ENCODE peak calls at places on chromosomes 2 and 18, in nine cellular contexts. U is fibroblast of lung, H is A549, Q is endodermal cell, I is astrocyte of the spinal cord, W is dorsolateral prefrontal cortex, T is HL-60, L is psoas muscle, G is fibroblast of pulmonary artery. Y is an unnamed sample.

GRCh38 chr2:219532378-219532649 is 11.3 kb downstream of the CHPF start:
- DNase-seq in U (no peak), H (no peak), Q (no peak), I (no peak), W (no peak), T (no peak), L (no peak), G (no peak), Y (no peak)

GRCh38 chr2:25161055-25161781 is 7.2 kb downstream of the POMC start:
- DNase-seq in U (peak; percentile 37), H (no peak), Q (peak; percentile 74), I (no peak), W (no peak), T (no peak), L (peak; percentile 73), G (peak; percentile 38), Y (no peak)

GRCh38 chr2:136068828-136069227 is 49.1 kb downstream of the CXCR4 start:
- DNase-seq in U (no peak), H (no peak), Q (no peak), I (no peak), W (no peak), T (no peak), L (no peak), G (no peak), Y (no peak)

GRCh38 chr2:229407170-229407569 is 136.1 kb upstream of the PID1 start:
- DNase-seq in U (peak; percentile 88), H (peak; percentile 55), Q (no peak), I (peak; percentile 97), W (no peak), T (no peak), L (peak; percentile 67), G (peak; percentile 99), Y (peak; percentile 82)

GRCh38 chr2:19474128-19474527 is 115.7 kb upstream of the OSR1 start:
- DNase-seq in U (peak; percentile 74), H (no peak), Q (no peak), I (peak; percentile 80), W (no peak), T (peak; percentile 89), L (no peak), G (peak; percentile 22), Y (no peak)

GRCh38 chr2:187900023-187900422 is 345.8 kb upstream of the TFPI start:
- DNase-seq in U (peak; percentile 16), H (no peak), Q (no peak), I (peak; percentile 24), W (no peak), T (no peak), L (no peak), G (no peak), Y (no peak)

GRCh38 chr18:58202406-58202730 is 158.3 kb downstream of the NEDD4L start:
- DNase-seq in U (peak; percentile 70), H (no peak), Q (no peak), I (no peak), W (no peak), T (no peak), L (no peak), G (no peak), Y (no peak)

GRCh38 chr2:230713331-230714121 is 884 bp downstream of the CAB39 start:
- DNase-seq in U (peak; percentile 23), H (no peak), Q (peak; percentile 80), I (no peak), W (no peak), T (peak; percentile 35), L (peak; percentile 34), G (no peak), Y (no peak)

GRCh38 chr2:189698020-189698887 is 23.8 kb downstream of the ANKAR start:
- DNase-seq in U (peak; percentile 36), H (peak; percentile 10), Q (peak; percentile 85), I (peak; percentile 75), W (no peak), T (peak; percentile 53), L (no peak), G (peak; percentile 69), Y (no peak)

GRCh38 chr2:242054406-242054805 is 184.9 kb downstream of the RTP5 start:
- DNase-seq in U (no peak), H (no peak), Q (no peak), I (no peak), W (no peak), T (no peak), L (no peak), G (no peak), Y (no peak)

GRCh38 chr2:105843797-105844374 is 99.2 kb downstream of the NCK2 start:
- DNase-seq in U (peak; percentile 40), H (no peak), Q (no peak), I (no peak), W (no peak), T (no peak), L (no peak), G (no peak), Y (no peak)

GRCh38 chr2:43906448-43907122 is 67.8 kb downstream of the ABCG8 start:
- DNase-seq in U (no peak), H (no peak), Q (no peak), I (no peak), W (no peak), T (no peak), L (no peak), G (no peak), Y (no peak)
- H3K4me3 ChIP-seq in U (no peak overlapping the region), H (no peak overlapping the region), Q (no peak overlapping the region), I (no peak overlapping the region), W (no peak overlapping the region), T (no peak overlapping the region), L (no peak overlapping the region), G (no peak overlapping the region), Y (no peak overlapping the region)

GRCh38 chr2:227479865-227480475 is 8.0 kb downstream of the AGFG1 start:
- DNase-seq in U (no peak), H (peak; percentile 41), Q (no peak), I (peak; percentile 29), W (no peak), T (peak; percentile 9), L (no peak), G (peak; percentile 79), Y (no peak)
- TF ChIP-seq CTCF in U (peak; percentile 30), H (peak; percentile 73), Q (peak; percentile 31), I (peak; percentile 30), W (peak; percentile 61), T (no peak), L (peak; percentile 42), G (peak; percentile 47), Y (peak; percentile 36)

DNA sequence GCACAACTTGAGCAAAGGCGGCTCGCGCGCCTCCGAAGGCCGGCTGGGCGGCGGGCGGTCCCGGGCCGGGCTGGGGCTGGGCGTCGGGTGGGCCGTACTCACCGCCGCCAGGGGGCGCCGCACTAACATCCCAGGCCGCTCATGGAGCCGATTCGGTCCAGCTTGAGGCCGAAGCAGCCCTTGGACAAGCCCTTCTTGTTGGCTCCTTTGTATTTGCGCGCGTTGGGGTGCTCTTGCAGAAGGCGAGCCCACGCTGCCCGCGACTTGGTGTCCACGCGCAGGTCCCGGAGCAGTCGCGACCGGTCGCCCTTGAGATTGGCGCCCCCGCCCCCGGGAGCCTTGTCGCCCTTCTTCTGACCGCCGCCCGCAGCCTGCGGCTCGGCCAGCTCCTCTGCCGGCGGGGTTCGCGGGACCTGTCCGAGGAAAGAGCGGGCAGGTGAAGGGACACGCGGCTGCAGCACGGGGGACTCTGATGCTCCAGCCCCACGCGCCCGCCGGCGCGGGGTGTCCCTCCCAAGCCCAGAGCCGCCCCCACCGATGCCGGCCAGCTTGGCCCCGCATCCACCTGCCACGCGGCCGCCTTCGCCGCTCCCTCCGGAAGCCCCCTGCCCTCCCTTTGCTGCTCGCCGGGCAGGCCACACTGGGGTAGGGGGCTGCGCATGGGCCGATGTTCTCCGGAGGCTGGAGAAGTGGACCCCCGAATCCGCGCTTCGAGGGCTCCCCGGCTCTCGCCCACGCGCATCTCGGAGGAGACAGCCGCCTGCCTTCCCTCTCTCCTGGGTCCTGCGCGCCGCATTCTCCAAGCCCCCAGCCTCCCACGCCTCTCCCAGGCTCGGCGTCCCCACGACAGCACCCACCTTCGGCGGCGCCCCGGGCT is 655 bp downstream of the NPPC start:
- DNase-seq in U (peak; percentile 77), H (peak; percentile 86), Q (peak; percentile 95), I (peak; percentile 80), W (peak; percentile 80), T (peak; percentile 61), L (peak; percentile 86), G (peak; percentile 90), Y (peak; percentile 39)
- H3K4me3 ChIP-seq in U (no peak overlapping the region), H (peak overlapping the region; percentile 47), Q (peak overlapping the region; percentile 75), I (peak overlapping the region; percentile 27), W (peak overlapping the region; percentile 60), T (peak overlapping the region; percentile 36), L (peak overlapping the region; percentile 63), G (peak overlapping the region; percentile 40), Y (peak overlapping the region; percentile 37)

GRCh38 chr2:205496777-205497176 is 185.5 kb upstream of the NRP2 start:
- DNase-seq in U (peak; percentile 80), H (no peak), Q (no peak), I (peak; percentile 56), W (no peak), T (no peak), L (no peak), G (peak; percentile 80), Y (no peak)
- TF ChIP-seq CTCF in U (no peak), H (no peak), Q (no peak), I (no peak), W (no peak), T (no peak), L (no peak), G (no peak), Y (no peak)

DNA sequence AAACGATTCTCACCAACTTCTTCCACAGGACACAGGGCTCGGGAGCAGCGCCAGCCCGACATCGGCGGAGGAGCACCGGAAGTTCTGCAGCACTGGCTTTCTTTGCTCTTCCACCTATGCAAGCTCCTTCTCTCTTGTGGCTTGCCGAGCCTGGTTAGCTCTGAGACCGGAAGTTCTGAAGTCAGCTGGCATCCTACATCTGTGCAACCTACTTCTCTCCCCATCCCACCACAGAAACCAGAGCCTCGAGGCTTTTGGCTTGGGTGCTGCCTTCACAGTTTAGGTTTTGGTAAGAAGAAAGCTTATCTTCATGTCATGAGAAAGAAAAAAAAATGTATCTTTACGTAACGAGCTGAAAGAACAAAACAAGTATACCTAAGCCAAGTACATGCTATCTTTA is 111.7 kb downstream of the ANKRD44 start:
- DNase-seq in U (no peak), H (no peak), Q (no peak), I (no peak), W (peak; percentile 22), T (peak; percentile 98), L (peak; percentile 24), G (peak; percentile 51), Y (no peak)
- H3K4me3 ChIP-seq in U (no peak overlapping the region), H (no peak overlapping the region), Q (no peak overlapping the region), I (no peak overlapping the region), W (no peak overlapping the region), T (peak overlapping the region; percentile 17), L (peak overlapping the region; percentile 8), G (no peak overlapping the region), Y (no peak overlapping the region)

Y was measured in retinal pigment epithelial cell.